ENCODE peak calls at places on chromosomes 4 and X, in seven cellular contexts. N, V, P, R, D, F and U are unnamed samples.

GRCh38 chr4:18540349-18540748 is 518.8 kb upstream of the LCORL start:
- DNase-seq in P (no peak), R (no peak), D (no peak), F (no peak), N (no peak), V (no peak), U (no peak)

GRCh38 chr4:19987746-19988145 is 264.0 kb upstream of the SLIT2 start:
- DNase-seq in R (no peak), N (no peak), P (no peak), D (no peak), F (no peak), V (no peak), U (no peak)

GRCh38 chrX:65009459-65009858 is 33.2 kb upstream of the ZC4H2 start:
- DNase-seq in F (no peak), P (no peak), V (no peak), N (no peak), R (no peak), D (no peak), U (no peak)

GRCh38 chr4:110417151-110417550 is 58.8 kb upstream of the ENPEP start:
- DNase-seq in N (no peak), F (no peak), R (no peak), D (no peak), V (no peak), P (no peak), U (no peak)

GRCh38 chr4:95694411-95694810 is 145.5 kb upstream of the PDHA2 start:
- DNase-seq in V (no peak), N (no peak), R (no peak), F (no peak), D (no peak), P (no peak), U (no peak)

GRCh38 chr4:41656572-41657301 is 91.8 kb downstream of the PHOX2B start:
- DNase-seq in F (peak; percentile 29), D (peak; percentile 5), N (no peak), R (no peak), P (no peak), V (no peak), U (no peak)

GRCh38 chr4:16029329-16029728 is 54.5 kb downstream of the PROM1 start:
- DNase-seq in N (no peak), R (no peak), P (no peak), V (no peak), D (no peak), F (no peak), U (no peak)

GRCh38 chrX:110346681-110347080 is 12.0 kb upstream of the RTL9 start:
- DNase-seq in F (peak; percentile 27), N (no peak), P (no peak), V (no peak), D (peak; percentile 46), R (no peak), U (no peak)

GRCh38 chrX:1807301-1807731 is 192.5 kb downstream of the ASMT start:
- DNase-seq in P (peak; percentile 21), F (no peak), R (no peak), N (no peak), D (no peak), V (no peak), U (no peak)

GRCh38 chr4:118833192-118833820 is 2.6 kb downstream of the SEC24D start:
- DNase-seq in P (no peak), D (no peak), F (no peak), N (no peak), R (no peak), V (no peak), U (no peak)

GRCh38 chr4:2092653-2093000 is 33.5 kb downstream of the NAT8L start:
- DNase-seq in N (no peak), D (no peak), F (peak; percentile 14), R (no peak), P (no peak), V (no peak), U (no peak)

GRCh38 chrX:110173192-110174175 is 144.4 kb downstream of the AMMECR1 start:
- DNase-seq in V (no peak), F (peak; percentile 56), R (peak; percentile 49), N (no peak), P (peak; percentile 69), D (no peak), U (no peak)

GRCh38 chr4:145524535-145524934 is 42.9 kb downstream of the SMAD1 start:
- DNase-seq in R (no peak), V (no peak), P (no peak), N (no peak), D (no peak), F (no peak), U (no peak)

GRCh38 chr4:6925357-6925836 is 15.8 kb downstream of the TBC1D14 start:
- DNase-seq in P (no peak), V (no peak), R (no peak), N (peak; percentile 80), D (no peak), F (no peak), U (no peak)

GRCh38 chr4:38489924-38490639 is 173.9 kb upstream of the KLF3 start:
- DNase-seq in V (peak; percentile 52), D (no peak), R (peak; percentile 55), P (no peak), N (peak; percentile 67), F (peak; percentile 52), U (no peak)

GRCh38 chrX:1244164-1245076 is 24.2 kb upstream of the CSF2RA start:
- DNase-seq in D (no peak), R (no peak), N (no peak), V (no peak), F (no peak), P (peak; percentile 66), U (no peak)

GRCh38 chrX:123153846-123154335 is 30.2 kb upstream of the GRIA3 start:
- DNase-seq in D (no peak), V (no peak), P (no peak), R (no peak), N (no peak), F (no peak), U (no peak)

GRCh38 chr4:38691251-38692008 is 27.4 kb downstream of the KLF3 start:
- DNase-seq in D (no peak), V (no peak), N (peak; percentile 70), R (no peak), F (no peak), P (no peak), U (no peak)

GRCh38 chrX:143296521-143296920 is 220.8 kb downstream of the SPANXN3 start:
- DNase-seq in R (no peak), F (no peak), D (no peak), N (no peak), V (no peak), P (no peak), U (no peak)

GRCh38 chr4:151993521-151993920 is 232.7 kb upstream of the GATB start:
- DNase-seq in P (no peak), N (no peak), D (no peak), F (no peak), V (no peak), R (no peak), U (no peak)

GRCh38 chrX:39642071-39642470 is 455.7 kb downstream of the BCOR start:
- DNase-seq in R (no peak), V (no peak), P (no peak), N (no peak), F (no peak), D (peak; percentile 17), U (no peak)

DNA sequence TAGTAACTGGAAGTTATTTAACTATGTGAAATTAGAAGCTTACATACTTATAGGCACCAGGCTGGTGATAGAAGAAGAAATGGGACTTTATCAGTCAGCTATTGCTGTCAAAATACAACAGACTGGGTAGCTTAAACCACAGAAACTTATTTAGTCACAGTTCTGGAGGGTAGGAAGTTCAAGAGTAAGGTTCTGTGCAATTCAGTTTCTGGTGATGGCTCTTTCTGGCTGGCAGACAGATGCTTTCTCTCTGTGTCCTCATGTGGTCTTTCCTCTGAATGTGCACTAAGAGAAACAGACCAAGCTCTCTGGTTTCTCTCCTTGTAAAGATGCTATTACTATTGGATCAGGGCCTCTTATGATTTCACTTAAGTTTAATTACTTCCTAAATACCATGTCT is 92.1 kb upstream of the ANKRD50 start:
- DNase-seq in R (no peak), V (no peak), N (no peak), D (no peak), F (no peak), P (no peak), U (no peak)
- TF ChIP-seq POLR2AphosphoS5 in R (no peak), V (no peak), N (no peak), D (no peak), F (no peak), P (no peak), U (no peak)

DNA sequence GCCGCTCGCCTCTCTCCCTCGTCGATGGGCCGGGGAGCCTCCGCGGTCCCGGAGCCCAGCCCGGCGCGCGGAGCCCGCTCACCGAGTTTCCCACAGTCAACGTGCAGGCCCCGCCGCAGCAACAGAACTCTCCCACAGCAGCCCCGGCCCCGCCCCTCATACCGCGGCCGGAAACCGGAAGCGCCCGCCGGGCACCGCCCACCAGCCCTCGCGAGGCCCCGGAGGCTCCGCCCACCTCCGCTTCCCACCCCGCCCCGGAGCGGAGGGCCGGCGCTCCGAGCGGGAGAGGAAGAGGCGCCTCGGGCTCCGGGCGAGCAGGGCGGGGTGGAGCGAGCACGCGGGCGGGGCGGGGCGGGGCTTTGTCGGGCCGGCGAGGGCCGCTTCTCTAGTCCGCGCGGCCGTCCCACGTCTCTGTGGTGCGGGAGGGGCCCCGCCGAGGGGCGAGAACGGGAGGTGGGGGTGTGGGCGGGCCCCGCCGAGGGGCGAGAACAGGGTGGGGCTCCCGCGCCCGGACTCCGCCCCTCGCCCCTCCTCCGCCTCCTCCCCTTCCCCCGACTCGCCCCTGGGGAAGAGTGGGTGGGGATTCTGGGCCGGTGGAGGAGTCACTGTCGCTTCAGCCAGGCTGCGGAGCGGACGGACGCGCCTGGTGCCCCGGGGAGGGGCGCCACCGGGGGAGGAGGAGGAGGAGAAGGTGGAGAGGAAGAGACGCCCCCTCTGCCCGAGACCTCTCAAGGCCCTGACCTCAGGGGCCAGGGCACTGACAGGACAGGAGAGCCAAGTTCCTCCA is at the start of the genes ABCD1 and BCAP31:
- DNase-seq in R (peak; percentile 82), P (peak; percentile 97), F (peak; percentile 90), D (peak; percentile 98), V (peak; percentile 92), N (peak; percentile 95), U (peak; percentile 80)
- TF ChIP-seq POLR2A in R (peak; percentile 85), P (peak; percentile 52), F (no peak), D (no peak), V (peak; percentile 84), N (peak; percentile 86), U (peak; percentile 23)

GRCh38 chr4:87255755-87256154 is 35.3 kb upstream of the KLHL8 start:
- DNase-seq in F (no peak), D (no peak), R (no peak), N (no peak), V (no peak), P (no peak), U (no peak)

GRCh38 chr4:87258677-87259076 is 38.3 kb upstream of the KLHL8 start:
- DNase-seq in F (no peak), N (no peak), R (no peak), D (no peak), P (no peak), V (no peak), U (no peak)

GRCh38 chr4:87257523-87257922 is 37.1 kb upstream of the KLHL8 start:
- DNase-seq in V (no peak), R (no peak), N (no peak), F (no peak), D (no peak), P (no peak), U (no peak)

GRCh38 chr4:87262886-87263285 is 42.5 kb upstream of the KLHL8 start:
- DNase-seq in N (no peak), R (no peak), P (no peak), F (no peak), V (no peak), D (no peak), U (no peak)

GRCh38 chr4:87260477-87260876 is 40.1 kb upstream of the KLHL8 start:
- DNase-seq in F (no peak), P (no peak), D (no peak), R (no peak), V (no peak), N (no peak), U (no peak)
- H3K4me1 ChIP-seq in F (no peaks in the 10 kb centered on the region), P (no peaks in the 10 kb centered on the region), D (no peaks in the 10 kb centered on the region), R (no peaks in the 10 kb centered on the region), V (no peaks in the 10 kb centered on the region), N (no peaks in the 10 kb centered on the region), U (no peaks in the 10 kb centered on the region)

GRCh38 chr4:78784255-78784654 is 8.1 kb downstream of the BMP2K start:
- DNase-seq in F (no peak), N (no peak), V (no peak), R (no peak), P (no peak), D (no peak), U (no peak)
- TF ChIP-seq POLR2AphosphoS5 in F (no peak), N (no peak), V (no peak), R (no peak), P (no peak), D (no peak), U (no peak)